ENCODE peak calls at places on chromosomes 2 and 18, in seven cellular contexts. Q, U, R, F, I, P and C are unnamed samples.

GRCh38 chr18:79395761-79396404 is at the start of gene NFATC1:
- DNase-seq in Q (peak), U (peak), R (peak), F (no peak), I (peak), P (peak), C (peak)

GRCh38 chr2:236608308-236608564 is 38.6 kb downstream of the ACKR3 start:
- DNase-seq in Q (no peak), U (no peak), R (no peak), F (no peak), I (no peak), P (no peak), C (no peak)

GRCh38 chr2:205237524-205237923 is 444.8 kb upstream of the NRP2 start:
- DNase-seq in Q (no peak), U (no peak), R (no peak), F (no peak), I (no peak), P (no peak), C (no peak)

GRCh38 chr2:202135111-202135874 is 62.2 kb downstream of the KIAA2012 start:
- DNase-seq in Q (no peak), U (no peak), R (peak), F (no peak), I (no peak), P (no peak), C (no peak)

GRCh38 chr2:212892193-212892592 is 259.2 kb downstream of the IKZF2 start:
- DNase-seq in Q (no peak), U (no peak), R (no peak), F (no peak), I (no peak), P (peak), C (peak)

GRCh38 chr2:75503048-75503607 is 57.6 kb downstream of the EVA1A start:
- DNase-seq in Q (no peak), U (no peak), R (no peak), F (no peak), I (no peak), P (no peak), C (no peak)

GRCh38 chr2:27627963-27628766 is 647 bp downstream of the CCDC121 start:
- DNase-seq in Q (no peak), U (peak), R (no peak), F (no peak), I (no peak), P (peak), C (peak)

GRCh38 chr2:8489751-8490150 is 192.1 kb upstream of the ID2 start:
- DNase-seq in Q (no peak), U (no peak), R (no peak), F (no peak), I (no peak), P (no peak), C (no peak)

GRCh38 chr2:134897932-134898331 is 20.7 kb upstream of the CCNT2 start:
- DNase-seq in Q (peak), U (no peak), R (no peak), F (no peak), I (no peak), P (no peak), C (no peak)

GRCh38 chr2:44918095-44918775 is 23.3 kb upstream of the SIX3 start:
- DNase-seq in Q (no peak), U (no peak), R (no peak), F (no peak), I (no peak), P (no peak), C (no peak)

GRCh38 chr18:79801217-79801616 is 3.5 kb downstream of the KCNG2 start:
- DNase-seq in Q (no peak), U (no peak), R (no peak), F (no peak), I (no peak), P (no peak), C (no peak)

GRCh38 chr18:59300676-59301285 is 17.7 kb downstream of the CPLX4 start:
- DNase-seq in Q (no peak), U (no peak), R (no peak), F (no peak), I (no peak), P (no peak), C (peak)

GRCh38 chr2:30400151-30400954 is 46.7 kb upstream of the LCLAT1 start:
- DNase-seq in Q (no peak), U (no peak), R (no peak), F (no peak), I (no peak), P (no peak), C (no peak)

GRCh38 chr2:74379851-74380789 is at the start of gene DCTN1:
- DNase-seq in Q (no peak), U (peak), R (peak), F (no peak), I (peak), P (no peak), C (peak)

GRCh38 chr2:43067254-43068052 is 159.0 kb downstream of the ZFP36L2 start:
- DNase-seq in Q (no peak), U (no peak), R (peak), F (no peak), I (no peak), P (no peak), C (no peak)

GRCh38 chr2:112523291-112523777 is 18.9 kb upstream of the POLR1B start:
- DNase-seq in Q (no peak), U (no peak), R (no peak), F (no peak), I (no peak), P (no peak), C (no peak)

GRCh38 chr2:149125031-149125725 is 86.7 kb downstream of the LYPD6B start:
- DNase-seq in Q (no peak), U (no peak), R (no peak), F (no peak), I (no peak), P (no peak), C (no peak)

GRCh38 chr2:187499941-187500532 is 52.0 kb upstream of the CALCRL start:
- DNase-seq in Q (peak), U (peak), R (no peak), F (no peak), I (peak), P (peak), C (peak)
- TF ChIP-seq CTCF in Q (peak), U (peak), R (peak), F (peak), I (peak), P (peak), C (peak)

GRCh38 chr18:74494514-74494913 is 1.6 kb upstream of the CNDP2 start:
- DNase-seq in Q (no peak), U (no peak), R (no peak), F (no peak), I (no peak), P (no peak), C (no peak)

GRCh38 chr18:74497308-74497640 is 1.1 kb downstream of the CNDP2 start:
- DNase-seq in Q (no peak), U (no peak), R (no peak), F (no peak), I (no peak), P (no peak), C (peak)

GRCh38 chr18:74496508-74497307 is 545 bp downstream of the CNDP2 start:
- DNase-seq in Q (no peak), U (peak), R (peak), F (no peak), I (peak), P (peak), C (peak)

GRCh38 chr18:74497778-74498177 is 1.6 kb downstream of the CNDP2 start:
- DNase-seq in Q (no peak), U (no peak), R (no peak), F (no peak), I (no peak), P (no peak), C (no peak)

GRCh38 chr18:74495581-74496507 is at the start of gene CNDP2:
- DNase-seq in Q (peak), U (peak), R (peak), F (peak), I (peak), P (peak), C (peak)
- TF ChIP-seq CTCF in Q (no peak), U (no peak), R (no peak), F (no peak), I (no peak), P (no peak), C (no peak)

DNA sequence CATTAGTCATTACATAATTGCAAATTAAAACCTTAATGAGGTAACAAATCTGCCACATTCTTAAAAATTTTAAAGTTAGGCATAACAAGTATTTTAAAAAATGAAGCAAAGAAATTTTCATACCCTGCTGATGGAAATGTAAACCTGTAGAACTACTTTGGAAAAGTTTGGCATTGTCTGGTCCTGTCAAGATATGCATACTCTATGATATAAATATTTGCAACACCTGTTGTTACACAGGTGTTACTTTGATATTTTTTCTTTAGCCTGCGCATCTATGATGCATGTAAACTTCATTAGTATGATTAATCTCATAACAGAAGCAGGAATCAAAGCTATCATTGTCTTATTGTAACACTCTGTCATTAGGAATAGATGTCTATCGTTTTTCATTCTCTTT is 634.3 kb downstream of the TRIB2 start:
- DNase-seq in Q (no peak), U (no peak), R (no peak), F (no peak), I (no peak), P (no peak), C (no peak)
- TF ChIP-seq CTCF in Q (no peak), U (no peak), R (no peak), F (no peak), I (no peak), P (no peak), C (no peak)

GRCh38 chr2:231686192-231687100 is 21.9 kb upstream of the PTMA start:
- DNase-seq in Q (no peak), U (no peak), R (no peak), F (no peak), I (no peak), P (peak), C (no peak)

GRCh38 chr2:231683907-231684306 is 24.4 kb upstream of the PTMA start:
- DNase-seq in Q (no peak), U (no peak), R (no peak), F (no peak), I (no peak), P (no peak), C (no peak)

GRCh38 chr2:231684314-231685223 is 23.8 kb upstream of the PTMA start:
- DNase-seq in Q (no peak), U (no peak), R (no peak), F (no peak), I (no peak), P (peak), C (no peak)

GRCh38 chr2:231687133-231687852 is 21.0 kb upstream of the PTMA start:
- DNase-seq in Q (peak), U (peak), R (peak), F (no peak), I (peak), P (peak), C (peak)

DNA sequence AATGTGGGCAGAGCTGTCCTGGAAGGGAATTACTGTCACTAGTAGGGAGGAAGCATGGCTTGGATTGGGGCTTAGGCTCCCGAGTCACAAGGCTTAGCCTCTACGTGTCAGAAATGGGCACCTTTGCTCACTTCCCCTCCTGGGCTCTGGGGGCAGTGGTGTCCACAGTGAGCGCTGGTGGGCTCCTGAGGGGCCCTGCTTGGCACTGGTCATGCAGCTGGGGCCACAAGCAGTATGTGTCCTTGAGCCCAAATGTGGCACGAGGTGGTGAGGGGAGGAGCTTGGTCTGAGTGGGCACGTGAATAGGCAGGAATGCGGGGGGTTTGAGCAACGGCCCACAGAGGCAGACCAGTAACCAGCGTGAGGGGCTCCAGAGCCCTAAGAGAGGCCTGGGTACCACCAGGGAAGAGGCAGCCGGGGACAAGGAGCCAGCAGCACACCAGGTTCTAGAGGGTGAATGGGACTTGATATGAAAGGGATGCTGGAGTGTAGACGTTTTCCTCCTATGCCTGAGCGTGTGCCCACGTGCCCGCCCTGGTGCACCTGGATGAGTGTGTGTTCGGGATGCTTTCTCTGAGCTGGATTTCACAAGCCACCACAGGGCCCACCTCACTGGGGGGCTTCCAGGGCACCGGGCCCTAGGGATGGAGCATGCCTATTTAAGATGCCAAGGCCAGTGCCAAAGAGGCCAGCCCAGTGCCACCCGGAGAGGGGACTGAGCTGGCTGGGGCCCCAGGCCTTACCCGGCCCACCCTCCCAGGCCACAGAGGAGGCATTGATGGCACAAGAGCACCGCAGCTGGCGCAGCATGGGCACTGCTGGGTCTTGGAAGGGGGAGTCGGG is 22.8 kb upstream of the PTMA start:
- DNase-seq in Q (no peak), U (no peak), R (no peak), F (no peak), I (no peak), P (peak), C (peak)
- TF ChIP-seq CTCF in Q (no peak), U (peak), R (no peak), F (peak), I (peak), P (peak), C (peak)

DNA sequence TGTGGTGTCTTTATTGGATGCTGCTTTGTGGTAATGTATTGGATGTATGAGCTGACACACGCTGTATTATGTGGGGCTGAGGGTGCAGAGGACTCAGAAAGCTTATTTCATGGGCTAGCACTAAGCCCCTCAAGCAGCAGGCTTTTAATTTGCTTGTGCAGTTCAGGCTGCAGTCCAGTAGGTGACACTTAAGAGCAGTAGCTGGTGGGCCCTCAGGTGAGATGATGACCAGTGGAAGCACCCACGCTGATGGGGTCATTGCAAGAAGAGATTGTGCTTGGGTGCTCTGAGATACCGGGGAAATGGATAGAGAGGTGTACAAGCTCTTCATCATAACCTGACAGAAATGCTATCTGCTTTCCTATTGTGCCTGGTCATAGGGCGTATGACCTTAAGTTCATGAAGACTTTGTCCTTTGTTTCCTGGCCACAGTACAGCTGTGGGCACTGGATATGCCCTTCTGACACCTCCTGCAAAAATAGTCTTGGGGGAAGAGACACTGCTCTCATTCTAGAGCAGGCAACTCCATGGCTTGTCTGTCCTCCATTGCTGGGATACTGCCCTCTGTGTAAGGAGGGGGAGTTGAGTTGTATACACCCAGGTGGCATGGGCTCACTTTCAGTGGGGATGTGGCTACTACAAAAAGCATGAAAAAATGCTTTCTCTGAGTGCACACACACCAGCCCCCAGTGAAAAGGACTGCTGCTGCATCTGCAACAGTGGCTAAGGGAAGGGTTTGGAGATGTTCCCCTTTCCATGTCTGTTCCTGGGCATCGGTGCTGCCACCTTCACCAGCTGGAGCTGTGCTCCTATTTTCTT is 205.7 kb upstream of the ZSWIM2 start:
- DNase-seq in Q (no peak), U (no peak), R (no peak), F (no peak), I (no peak), P (no peak), C (no peak)
- TF ChIP-seq CTCF in Q (peak), U (no peak), R (no peak), F (no peak), I (no peak), P (no peak), C (no peak)

GRCh38 chr18:43648002-43648401 is 370.7 kb upstream of the SYT4 start:
- DNase-seq in Q (no peak), U (no peak), R (no peak), F (no peak), I (no peak), P (no peak), C (no peak)
- TF ChIP-seq CTCF in Q (no peak), U (no peak), R (no peak), F (peak), I (no peak), P (no peak), C (no peak)

GRCh38 chr2:222608081-222608480 is 47.8 kb downstream of the FARSB start:
- DNase-seq in Q (no peak), U (no peak), R (no peak), F (no peak), I (no peak), P (no peak), C (no peak)

GRCh38 chr2:222609391-222609790 is 46.5 kb downstream of the FARSB start:
- DNase-seq in Q (no peak), U (no peak), R (no peak), F (no peak), I (no peak), P (peak), C (no peak)

GRCh38 chr2:222611684-222612083 is 44.2 kb downstream of the FARSB start:
- DNase-seq in Q (no peak), U (no peak), R (no peak), F (no peak), I (no peak), P (peak), C (no peak)

GRCh38 chr2:222613715-222614331 is 42.1 kb downstream of the FARSB start:
- DNase-seq in Q (peak), U (peak), R (no peak), F (no peak), I (peak), P (peak), C (peak)

DNA sequence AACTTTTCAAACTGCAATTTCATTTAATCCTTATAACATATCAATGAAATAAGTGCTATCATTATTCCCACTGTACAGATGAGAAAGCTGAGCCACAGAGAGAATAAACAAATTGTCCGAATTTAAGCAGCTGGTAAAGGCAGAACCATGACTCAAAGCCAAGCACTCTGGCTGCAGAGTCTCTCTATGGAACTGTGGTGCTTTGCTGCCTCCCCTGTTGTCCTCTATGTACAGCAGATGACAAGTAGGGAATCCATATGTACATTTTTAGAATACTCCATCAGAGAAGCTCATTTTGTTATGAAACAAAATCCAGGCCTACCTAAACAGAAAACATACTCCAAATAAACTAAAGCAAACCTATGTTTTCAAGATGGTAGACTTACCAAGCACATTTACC is 45.1 kb downstream of the FARSB start:
- DNase-seq in Q (no peak), U (no peak), R (no peak), F (no peak), I (no peak), P (no peak), C (no peak)
- TF ChIP-seq CTCF in Q (no peak), U (no peak), R (no peak), F (peak), I (no peak), P (no peak), C (no peak)